ENCODE peak calls at places on chromosomes 2 and 18, in eight cellular contexts. K is K562, S is HCT116, G is WTC11, P is HepG2, R is A549, N is SK-N-SH, I is H1. F is an unnamed sample.

GRCh38 chr2:74602553-74603281 is 45.4 kb downstream of the M1AP start:
- DNase-seq in P (no peak), I (no peak), S (no peak), R (no peak), G (no peak), K (no peak), N (no peak), F (no peak)

GRCh38 chr2:9378433-9379371 is 44.6 kb downstream of the ITGB1BP1 start:
- DNase-seq in I (no peak), N (no peak), G (no peak), K (no peak), S (no peak), P (no peak), R (peak), F (no peak)

GRCh38 chr2:101806123-101806522 is 108.6 kb downstream of the MAP4K4 start:
- DNase-seq in G (no peak), P (peak), S (peak), N (no peak), I (no peak), K (no peak), R (peak), F (peak)

GRCh38 chr2:240585681-240586197 is 795 bp upstream of the CAPN10 start:
- DNase-seq in I (no peak), P (no peak), K (no peak), N (peak), R (no peak), S (no peak), G (no peak), F (no peak)

GRCh38 chr2:68088950-68089349 is 26.1 kb upstream of the C1D start:
- DNase-seq in K (no peak), N (no peak), P (no peak), I (no peak), S (no peak), G (no peak), R (no peak), F (no peak)

GRCh38 chr2:9335322-9335754 is 88.0 kb downstream of the ITGB1BP1 start:
- DNase-seq in S (no peak), G (no peak), R (no peak), K (no peak), N (no peak), P (peak), I (no peak), F (no peak)

GRCh38 chr18:55319517-55319905 is 268.5 kb downstream of the TCF4 start:
- DNase-seq in N (no peak), G (no peak), S (no peak), R (no peak), P (no peak), I (no peak), K (no peak), F (no peak)

GRCh38 chr18:59084286-59084779 is 55.4 kb upstream of the SEC11C start:
- DNase-seq in S (peak), K (peak), N (peak), I (peak), R (peak), P (peak), G (peak), F (peak)

GRCh38 chr2:121350402-121350775 is 65.4 kb upstream of the TFCP2L1 start:
- DNase-seq in I (no peak), N (no peak), P (no peak), R (no peak), S (no peak), K (no peak), G (no peak), F (no peak)

GRCh38 chr2:35606394-35606793 is 749.2 kb upstream of the CRIM1 start:
- DNase-seq in S (no peak), G (no peak), R (no peak), P (no peak), N (no peak), K (no peak), I (no peak), F (no peak)

GRCh38 chr2:182435754-182436153 is 8.9 kb upstream of the PDE1A start:
- DNase-seq in K (no peak), S (no peak), N (no peak), G (no peak), R (no peak), P (no peak), I (no peak), F (no peak)

GRCh38 chr2:70992945-70993688 is 1.6 kb downstream of the TEX261 start:
- DNase-seq in P (no peak), G (no peak), R (no peak), S (no peak), I (no peak), K (peak), N (no peak), F (peak)

GRCh38 chr18:43396266-43396665 is 119.0 kb upstream of the SYT4 start:
- DNase-seq in R (no peak), S (no peak), I (no peak), K (no peak), G (no peak), N (peak), P (no peak), F (peak)

GRCh38 chr2:1691366-1691765 is 52.9 kb downstream of the PXDN start:
- DNase-seq in N (no peak), R (no peak), K (no peak), S (no peak), P (no peak), I (no peak), G (no peak), F (no peak)

GRCh38 chr18:77851798-77852197 is 602.1 kb downstream of the GALR1 start:
- DNase-seq in R (no peak), I (no peak), P (no peak), S (no peak), K (no peak), G (no peak), N (no peak), F (no peak)

GRCh38 chr2:40150206-40150765 is 301.6 kb downstream of the SLC8A1 start:
- DNase-seq in P (no peak), K (no peak), R (no peak), I (no peak), G (no peak), N (no peak), S (no peak), F (no peak)

GRCh38 chr18:11237066-11237465 is 87.7 kb upstream of the PIEZO2 start:
- DNase-seq in I (no peak), P (no peak), S (no peak), G (no peak), K (no peak), N (no peak), R (no peak), F (no peak)

GRCh38 chr2:230793573-230794359 is 71.0 kb upstream of the ITM2C start:
- DNase-seq in I (no peak), K (no peak), R (peak), P (no peak), N (no peak), G (no peak), S (peak), F (peak)

GRCh38 chr2:133362061-133362476 is 206.2 kb downstream of the NCKAP5 start:
- DNase-seq in N (no peak), S (no peak), G (no peak), R (peak), P (no peak), K (no peak), I (no peak), F (peak)

GRCh38 chr2:240259201-240259923 is 118.9 kb upstream of the OTOS start:
- DNase-seq in K (no peak), N (peak), G (no peak), S (no peak), I (no peak), P (no peak), R (no peak), F (no peak)

GRCh38 chr18:9017170-9017899 is 85.2 kb upstream of the NDUFV2 start:
- DNase-seq in P (peak), N (peak), S (peak), R (peak), K (peak), I (peak), G (peak), F (peak)

GRCh38 chr2:237280235-237280634 is 133.7 kb downstream of the COL6A3 start:
- DNase-seq in K (no peak), R (no peak), P (no peak), N (no peak), I (no peak), G (no peak), S (no peak), F (no peak)

GRCh38 chr2:181131584-181131983 is 151.2 kb downstream of the UBE2E3 start:
- DNase-seq in G (no peak), N (no peak), P (no peak), S (no peak), K (no peak), R (no peak), I (no peak), F (no peak)

GRCh38 chr2:232282486-232282885 is 96.1 kb upstream of the ALPP start:
- DNase-seq in I (no peak), G (no peak), N (no peak), K (no peak), R (no peak), S (no peak), P (no peak), F (no peak)

GRCh38 chr2:65277118-65277517 is 49.5 kb downstream of the ACTR2 start:
- DNase-seq in I (no peak), N (no peak), K (no peak), S (no peak), R (no peak), G (no peak), P (no peak), F (no peak)

GRCh38 chr2:3667151-3667631 is 9.2 kb downstream of the ALLC start:
- DNase-seq in P (no peak), K (no peak), I (peak), S (no peak), G (no peak), R (no peak), N (peak), F (no peak)

GRCh38 chr2:12579018-12579417 is 137.7 kb upstream of the TRIB2 start:
- DNase-seq in K (no peak), R (no peak), N (no peak), P (no peak), I (no peak), G (no peak), S (no peak), F (no peak)

GRCh38 chr18:9218052-9218451 is 81.5 kb downstream of the ANKRD12 start:
- DNase-seq in I (no peak), N (no peak), R (no peak), G (no peak), S (no peak), P (no peak), K (no peak), F (no peak)

GRCh38 chr2:206833291-206833690 is 67.9 kb downstream of the FASTKD2 start:
- DNase-seq in K (no peak), G (no peak), N (no peak), P (no peak), S (no peak), I (no peak), R (no peak), F (no peak)

GRCh38 chr18:35415511-35416427 is 38.6 kb upstream of the ZNF396 start:
- DNase-seq in G (no peak), S (no peak), P (no peak), I (no peak), K (no peak), R (no peak), N (no peak), F (peak)

GRCh38 chr18:1544016-1544415 is 639.3 kb downstream of the ADCYAP1 start:
- DNase-seq in R (no peak), N (no peak), I (no peak), S (no peak), K (no peak), P (no peak), G (no peak), F (no peak)

GRCh38 chr18:56197460-56197859 is 440.9 kb downstream of the TXNL1 start:
- DNase-seq in G (no peak), I (no peak), P (no peak), N (no peak), R (no peak), S (no peak), K (no peak), F (no peak)

DNA sequence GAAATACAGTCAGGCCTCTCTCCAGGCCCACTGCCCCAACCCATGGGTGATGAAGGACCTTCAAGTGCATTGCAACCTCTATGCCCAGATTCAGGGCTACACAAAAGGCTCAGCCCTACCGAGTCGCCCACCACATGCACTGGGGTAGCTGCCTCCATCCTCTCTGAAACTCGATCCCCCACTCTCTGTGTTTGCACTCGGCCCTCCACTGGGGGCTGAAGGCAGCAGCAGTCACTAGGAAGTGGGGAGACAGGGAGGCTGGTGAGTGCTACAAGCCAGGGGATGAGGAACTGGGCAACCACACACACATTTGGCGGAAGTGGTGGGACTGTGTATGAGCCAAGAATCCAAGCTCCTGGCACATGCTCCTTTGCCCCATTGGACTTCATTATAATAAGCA is 94.6 kb downstream of the CERS6 start:
- DNase-seq in S (no peak), I (no peak), R (no peak), K (no peak), G (peak), N (no peak), P (no peak), F (peak)
- TF ChIP-seq MAX in S (no peak), I (no peak), R (no peak), K (peak), G (no peak), N (no peak), P (no peak), F (no peak)

GRCh38 chr2:210626849-210627248 is 70.5 kb downstream of the CPS1 start:
- DNase-seq in S (no peak), I (no peak), R (no peak), N (no peak), G (no peak), P (peak), K (no peak), F (no peak)

GRCh38 chr2:210635257-210635656 is 78.9 kb downstream of the CPS1 start:
- DNase-seq in P (no peak), G (no peak), R (no peak), K (no peak), N (no peak), I (no peak), S (no peak), F (no peak)

GRCh38 chr2:210633699-210634098 is 77.3 kb downstream of the CPS1 start:
- DNase-seq in S (no peak), G (no peak), K (no peak), I (no peak), P (no peak), R (no peak), N (no peak), F (no peak)

DNA sequence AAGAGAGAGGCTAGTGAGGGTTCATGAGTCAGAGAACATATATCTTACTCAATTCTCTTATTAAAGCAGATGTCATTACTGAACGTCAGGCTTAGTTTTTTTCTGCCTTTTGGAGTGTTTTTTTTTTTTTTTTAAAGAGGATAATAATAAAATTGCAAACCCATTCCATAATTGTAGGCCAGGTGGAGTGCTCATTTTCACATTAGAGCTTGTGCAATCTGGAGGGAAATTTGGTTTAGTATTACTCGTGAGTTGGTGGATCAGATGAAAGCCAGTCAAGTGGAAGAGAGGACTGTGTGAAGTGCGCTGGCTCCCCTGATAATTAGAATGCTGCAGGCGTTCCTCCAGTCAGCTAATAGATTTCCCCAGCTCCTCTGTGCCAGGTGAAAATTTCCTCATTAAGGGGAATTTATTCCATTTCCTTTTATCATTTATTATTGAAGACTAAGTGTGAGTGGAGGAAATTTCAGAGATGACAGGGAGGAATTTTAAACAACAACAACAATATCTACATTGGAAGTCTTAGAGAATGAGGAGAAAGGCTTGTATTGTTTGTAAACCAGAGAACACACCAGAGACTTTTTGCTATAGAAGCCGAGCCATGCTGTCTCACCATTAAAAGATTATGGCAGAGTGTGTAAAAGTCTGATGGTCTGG is 74.6 kb downstream of the CPS1 start:
- DNase-seq in S (no peak), I (no peak), R (no peak), P (no peak), N (no peak), K (no peak), G (no peak), F (no peak)
- TF ChIP-seq MAX in S (no peak), I (no peak), R (no peak), P (no peak), N (no peak), K (no peak), G (no peak), F (no peak)

GRCh38 chr2:158337018-158337417 is 119.5 kb downstream of the CCDC148 start:
- DNase-seq in S (no peak), P (no peak), G (no peak), I (no peak), R (no peak), K (no peak), N (no peak), F (no peak)

DNA sequence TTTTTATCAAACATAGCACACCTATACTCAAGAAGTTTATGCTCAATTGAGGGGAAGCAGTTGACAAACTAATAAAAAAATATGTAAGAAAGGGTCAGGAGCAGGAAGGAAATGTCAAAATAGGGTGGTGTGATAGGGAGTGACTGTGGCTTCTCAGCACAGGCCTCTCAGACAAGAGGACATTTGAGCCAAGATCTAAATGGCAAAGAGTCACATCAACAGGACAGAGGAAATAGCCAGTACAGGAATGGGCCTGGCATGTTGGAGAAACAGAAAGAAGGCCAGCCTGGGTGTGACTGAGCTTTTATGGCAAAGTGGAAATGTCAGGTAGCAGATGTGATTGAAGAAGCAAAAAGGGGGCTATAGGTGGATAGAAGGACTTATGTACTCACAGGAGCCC is 117.0 kb downstream of the CCDC148 start:
- DNase-seq in G (no peak), P (no peak), R (no peak), S (no peak), I (no peak), K (no peak), N (no peak), F (no peak)
- TF ChIP-seq MAX in G (no peak), P (no peak), R (no peak), S (no peak), I (no peak), K (no peak), N (no peak), F (no peak)

DNA sequence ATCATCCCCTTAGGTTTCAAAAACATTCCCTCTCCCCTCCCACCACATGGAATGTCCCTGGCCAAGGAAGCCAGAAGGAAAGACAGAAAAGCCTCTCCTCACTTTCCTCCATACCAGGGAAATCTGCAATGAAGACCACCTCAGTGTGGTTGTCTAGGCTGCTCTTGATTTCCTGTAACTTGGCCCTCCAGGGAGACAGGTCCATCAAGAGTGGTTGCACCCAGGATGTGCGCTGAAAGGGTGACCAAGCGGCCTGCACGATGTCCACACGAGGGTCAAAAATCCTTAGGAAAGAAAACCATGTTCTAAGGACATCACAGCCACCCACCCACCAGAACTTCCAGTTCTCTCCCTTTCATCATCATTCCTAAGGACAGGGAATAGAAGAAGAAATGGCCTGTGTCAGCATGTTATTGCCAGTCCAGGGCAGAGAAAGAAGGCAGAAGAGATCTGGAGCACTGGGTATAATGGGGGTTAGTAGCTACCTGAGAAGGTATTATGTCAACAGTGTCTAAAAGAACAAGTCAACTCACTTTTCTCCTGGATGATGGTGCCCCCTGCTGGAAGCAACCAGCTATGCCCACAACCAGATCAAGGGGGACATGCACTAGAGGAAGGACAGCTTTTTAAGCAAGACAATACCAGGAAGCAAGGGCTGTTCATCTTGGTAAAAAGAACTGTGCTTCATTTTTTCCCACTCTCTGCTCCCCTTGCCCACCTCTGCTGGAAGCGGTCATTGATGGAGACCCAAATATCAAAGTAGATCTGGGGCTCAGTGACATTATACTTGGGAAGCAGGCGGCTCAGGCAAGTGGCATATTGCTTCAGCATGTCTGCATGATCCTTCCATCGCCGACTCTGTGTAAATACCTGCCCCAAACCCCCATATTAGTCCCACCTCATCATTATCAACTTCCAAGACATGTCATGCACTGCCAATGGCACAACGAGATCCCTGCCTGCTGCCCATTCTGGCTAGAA is 9.3 kb downstream of the GGCX start:
- DNase-seq in R (no peak), G (peak), S (peak), P (peak), K (peak), I (peak), N (peak), F (peak)
- TF ChIP-seq MAX in R (no peak), G (no peak), S (no peak), P (no peak), K (no peak), I (no peak), N (no peak), F (no peak)

GRCh38 chr18:79485788-79486355 is 90.1 kb downstream of the NFATC1 start:
- DNase-seq in G (no peak), N (no peak), R (no peak), I (no peak), K (no peak), S (no peak), P (no peak), F (peak)

GRCh38 chr18:79486356-79487197 is 90.8 kb downstream of the NFATC1 start:
- DNase-seq in G (no peak), S (no peak), I (no peak), P (no peak), N (no peak), R (no peak), K (no peak), F (no peak)

GRCh38 chr18:79484661-79485621 is 89.2 kb downstream of the NFATC1 start:
- DNase-seq in I (no peak), R (no peak), P (peak), N (no peak), G (no peak), S (no peak), K (no peak), F (no peak)

GRCh38 chr18:79481041-79481790 is 85.5 kb downstream of the NFATC1 start:
- DNase-seq in P (no peak), N (no peak), R (no peak), K (no peak), S (no peak), G (no peak), I (no peak), F (no peak)

GRCh38 chr18:79483971-79484491 is 88.3 kb downstream of the NFATC1 start:
- DNase-seq in P (no peak), K (no peak), G (no peak), S (no peak), I (no peak), N (no peak), R (no peak), F (no peak)
- TF ChIP-seq MAX in P (no peak), K (no peak), G (no peak), S (no peak), I (no peak), N (no peak), R (no peak), F (no peak)

GRCh38 chr2:30026091-30027055 is 105.0 kb upstream of the ALK start:
- DNase-seq in I (peak), K (peak), S (peak), R (peak), G (peak), N (peak), P (peak), F (peak)
- TF ChIP-seq MAX in I (no peak), K (no peak), S (no peak), R (no peak), G (no peak), N (peak), P (no peak), F (no peak)

F was measured in NB4.